ENCODE peak calls at places on chromosome 12, in nine cellular contexts. G is HFFc6; X is activated CD4-positive, alpha-beta T cell treated with anti-CD3 and anti-CD28 coated beads, Interleukin-2, amount 10 ng/mL, durations not matched to agents 7 days and 5 days; T is hypothalamus; H is HT-29; L is cardiac muscle cell; U is fibroblast of pulmonary artery; N is GM13977; R is tibial artery. Y is an unnamed sample.
A peak's percentile ranks its signal among the peaks of the same experiment; 100 is the strongest.

GRCh38 chr12:19546611-19547162 is 107.4 kb downstream of the AEBP2 start:
- DNase-seq in G (peak; percentile 45), X (no peak), T (no peak), H (no peak), L (peak; percentile 88), U (peak; percentile 82), N (no peak), R (peak; percentile 44), Y (no peak)

GRCh38 chr12:70267550-70267949 is 24.3 kb downstream of the CNOT2 start:
- DNase-seq in G (peak; percentile 24), X (no peak), T (no peak), H (no peak), L (peak; percentile 52), U (peak; percentile 58), N (no peak), R (no peak), Y (no peak)

GRCh38 chr12:13289644-13290285 is 93.2 kb downstream of the EMP1 start:
- DNase-seq in G (no peak), X (no peak), T (no peak), H (no peak), L (peak; percentile 37), U (peak; percentile 3), N (no peak), R (peak; percentile 57), Y (no peak)

GRCh38 chr12:100926669-100927248 is 132.2 kb downstream of the ANO4 start:
- DNase-seq in G (peak; percentile 28), X (no peak), T (no peak), H (peak; percentile 32), L (peak; percentile 49), U (peak; percentile 46), N (no peak), R (no peak), Y (no peak)

GRCh38 chr12:7439579-7440505 is 4.1 kb downstream of the CD163L1 start:
- DNase-seq in G (no peak), X (peak; percentile 21), T (no peak), H (no peak), L (peak; percentile 76), U (peak; percentile 60), N (no peak), R (no peak), Y (no peak)

GRCh38 chr12:28611115-28611435 is 420.8 kb downstream of the CCDC91 start:
- DNase-seq in G (peak; percentile 22), X (no peak), T (no peak), H (peak; percentile 74), L (peak; percentile 94), U (peak; percentile 90), N (no peak), R (peak; percentile 33), Y (no peak)

GRCh38 chr12:87981495-87981894 is 47.7 kb downstream of the C12orf50 start:
- DNase-seq in G (no peak), X (no peak), T (no peak), H (no peak), L (peak; percentile 54), U (peak; percentile 27), N (no peak), R (no peak), Y (no peak)

GRCh38 chr12:132170094-132170636 is 25.9 kb downstream of the NOC4L start:
- DNase-seq in G (peak; percentile 48), X (no peak), T (no peak), H (no peak), L (peak; percentile 77), U (peak; percentile 70), N (no peak), R (no peak), Y (no peak)

GRCh38 chr12:119803391-119803791 is 73.7 kb downstream of the CIT start:
- DNase-seq in G (peak; percentile 40), X (no peak), T (peak; percentile 17), H (no peak), L (peak; percentile 69), U (peak; percentile 29), N (no peak), R (peak; percentile 22), Y (no peak)

GRCh38 chr12:108323581-108323980 is 15.5 kb downstream of the CMKLR1 start:
- DNase-seq in G (no peak), X (no peak), T (no peak), H (no peak), L (no peak), U (no peak), N (no peak), R (no peak), Y (no peak)

GRCh38 chr12:54932691-54933090 is 51.9 kb downstream of the TESPA1 start:
- DNase-seq in G (no peak), X (no peak), T (no peak), H (peak; percentile 10), L (peak; percentile 15), U (peak; percentile 14), N (no peak), R (no peak), Y (no peak)

GRCh38 chr12:78970041-78970440 is 105.5 kb downstream of the SYT1 start:
- DNase-seq in G (no peak), X (no peak), T (no peak), H (no peak), L (no peak), U (no peak), N (no peak), R (no peak), Y (no peak)

GRCh38 chr12:110353211-110353965 is 50.1 kb downstream of the ANAPC7 start:
- DNase-seq in G (peak; percentile 11), X (no peak), T (no peak), H (no peak), L (no peak), U (no peak), N (no peak), R (no peak), Y (no peak)

GRCh38 chr12:103783744-103784664 is 57.0 kb downstream of the NT5DC3 start:
- DNase-seq in G (no peak), X (no peak), T (no peak), H (no peak), L (no peak), U (no peak), N (no peak), R (no peak), Y (no peak)

GRCh38 chr12:12586879-12587675 is 24.4 kb upstream of the DUSP16 start:
- DNase-seq in G (no peak), X (no peak), T (no peak), H (peak; percentile 77), L (no peak), U (no peak), N (no peak), R (no peak), Y (no peak)

GRCh38 chr12:56602239-56602638 is 27.9 kb downstream of the BAZ2A start:
- DNase-seq in G (no peak), X (no peak), T (no peak), H (no peak), L (peak; percentile 30), U (peak; percentile 36), N (no peak), R (no peak), Y (no peak)

GRCh38 chr12:9868271-9868815 is 811 bp downstream of the CLEC2B start:
- DNase-seq in G (no peak), X (no peak), T (no peak), H (no peak), L (peak; percentile 2), U (no peak), N (no peak), R (no peak), Y (no peak)

GRCh38 chr12:13964666-13965065 is 16.7 kb downstream of the GRIN2B start:
- DNase-seq in G (no peak), X (no peak), T (no peak), H (no peak), L (no peak), U (no peak), N (no peak), R (no peak), Y (no peak)

GRCh38 chr12:102603021-102603420 is 122.7 kb upstream of the IGF1 start:
- DNase-seq in G (no peak), X (no peak), T (no peak), H (no peak), L (no peak), U (no peak), N (no peak), R (no peak), Y (no peak)

GRCh38 chr12:131608740-131609665 is 101.9 kb upstream of the SFSWAP start:
- DNase-seq in G (peak; percentile 27), X (peak; percentile 49), T (peak; percentile 68), H (peak; percentile 70), L (peak; percentile 62), U (peak; percentile 44), N (peak; percentile 75), R (peak; percentile 66), Y (no peak)

GRCh38 chr12:129459886-129460285 is 443.9 kb downstream of the TMEM132D start:
- DNase-seq in G (no peak), X (no peak), T (no peak), H (no peak), L (no peak), U (no peak), N (no peak), R (no peak), Y (no peak)

GRCh38 chr12:3436496-3437060 is 54.4 kb upstream of the PRMT8 start:
- DNase-seq in G (no peak), X (no peak), T (no peak), H (no peak), L (peak; percentile 8), U (no peak), N (no peak), R (no peak), Y (no peak)

GRCh38 chr12:53932915-53933314 is 5.7 kb upstream of the HOXC13 start:
- DNase-seq in G (no peak), X (no peak), T (no peak), H (no peak), L (no peak), U (no peak), N (no peak), R (no peak), Y (no peak)

GRCh38 chr12:77151030-77151429 is 85.7 kb upstream of the E2F7 start:
- DNase-seq in G (no peak), X (no peak), T (no peak), H (no peak), L (no peak), U (no peak), N (no peak), R (no peak), Y (no peak)

GRCh38 chr12:52217223-52217622 is 15.8 kb upstream of the KRT7 start:
- DNase-seq in G (no peak), X (no peak), T (no peak), H (peak; percentile 99), L (no peak), U (no peak), N (no peak), R (no peak), Y (no peak)

GRCh38 chr12:46404225-46404631 is 31.7 kb upstream of the SLC38A2 start:
- DNase-seq in G (peak; percentile 52), X (no peak), T (no peak), H (no peak), L (peak; percentile 91), U (peak; percentile 76), N (no peak), R (no peak), Y (no peak)

GRCh38 chr12:27359578-27360340 is 27.1 kb downstream of the BMAL2 start:
- DNase-seq in G (peak; percentile 15), X (no peak), T (no peak), H (no peak), L (peak; percentile 19), U (no peak), N (no peak), R (no peak), Y (no peak)

GRCh38 chr12:28550757-28551381 is 360.6 kb downstream of the CCDC91 start:
- DNase-seq in G (peak; percentile 71), X (no peak), T (no peak), H (peak; percentile 17), L (peak; percentile 53), U (peak; percentile 65), N (no peak), R (no peak), Y (no peak)

GRCh38 chr12:3078086-3078820 is 1.1 kb downstream of the TSPAN9 start:
- DNase-seq in G (no peak), X (no peak), T (no peak), H (no peak), L (no peak), U (no peak), N (no peak), R (no peak), Y (no peak)

GRCh38 chr12:119681953-119682352 is 14.0 kb downstream of the PRKAB1 start:
- DNase-seq in G (no peak), X (no peak), T (no peak), H (no peak), L (no peak), U (no peak), N (peak; percentile 44), R (no peak), Y (peak; percentile 51)

GRCh38 chr12:24246921-24247320 is 297.5 kb upstream of the SOX5 start:
- DNase-seq in G (no peak), X (no peak), T (no peak), H (no peak), L (no peak), U (no peak), N (no peak), R (no peak), Y (no peak)